ENCODE peak calls at places on chromosomes 4 and X, in eight cellular contexts. A is HCT116, M is endothelial cell of umbilical vein, Q is K562, I is SK-N-SH, P is HepG2, V is H1, H is GM12878. C is an unnamed sample. For H4K20me1, the result is how much of the 10 kb centered on the place peaks cover.

GRCh38 chrX:136666088-136666487 is 18.1 kb downstream of the CD40LG start:
- DNase-seq in A (no peak), M (no peak), Q (no peak), I (no peak), P (no peak), V (no peak), H (no peak), C (no peak)

GRCh38 chrX:69386681-69387080 is 117.4 kb upstream of the NALF2 start:
- DNase-seq in A (no peak), M (no peak), Q (no peak), I (no peak), P (no peak), V (no peak), H (no peak), C (no peak)

GRCh38 chr4:74962584-74962983 is 29.7 kb downstream of the PARM1 start:
- DNase-seq in A (no peak), M (no peak), Q (no peak), I (no peak), P (no peak), V (no peak), H (no peak), C (no peak)

GRCh38 chr4:181670506-181670905 is 572.7 kb upstream of the TENM3 start:
- DNase-seq in A (no peak), M (no peak), Q (no peak), I (no peak), P (no peak), V (no peak), H (no peak), C (no peak)

GRCh38 chrX:150489359-150490015 is 78.9 kb upstream of the MTM1 start:
- DNase-seq in A (no peak), M (no peak), Q (no peak), I (no peak), P (no peak), V (no peak), H (no peak), C (peak)

GRCh38 chr4:98657531-98658286 is 702 bp downstream of the TSPAN5 start:
- DNase-seq in A (no peak), M (peak), Q (no peak), I (peak), P (no peak), V (no peak), H (no peak), C (peak)

GRCh38 chrX:101958139-101958538 is 26.3 kb upstream of the ZMAT1 start:
- DNase-seq in A (no peak), M (no peak), Q (no peak), I (no peak), P (no peak), V (no peak), H (no peak), C (no peak)

GRCh38 chr4:86233681-86234080 is 126.2 kb downstream of the MAPK10 start:
- DNase-seq in A (no peak), M (no peak), Q (no peak), I (no peak), P (no peak), V (no peak), H (no peak), C (no peak)

GRCh38 chrX:28625223-28625622 is 38.0 kb downstream of the IL1RAPL1 start:
- DNase-seq in A (no peak), M (no peak), Q (no peak), I (no peak), P (no peak), V (peak), H (no peak), C (peak)

GRCh38 chr4:16890651-16891050 is 7.8 kb downstream of the LDB2 start:
- DNase-seq in A (no peak), M (no peak), Q (no peak), I (no peak), P (no peak), V (no peak), H (no peak), C (peak)

GRCh38 chrX:53456254-53456653 is 22.1 kb upstream of the HSD17B10 start:
- DNase-seq in A (no peak), M (no peak), Q (no peak), I (no peak), P (no peak), V (no peak), H (no peak), C (no peak)

GRCh38 chr4:13535118-13535517 is 9.2 kb downstream of the NKX3-2 start:
- DNase-seq in A (no peak), M (no peak), Q (no peak), I (peak), P (no peak), V (no peak), H (no peak), C (peak)

GRCh38 chr4:139603576-139604387 is 47.8 kb upstream of the SETD7 start:
- DNase-seq in A (peak), M (peak), Q (peak), I (peak), P (peak), V (no peak), H (peak), C (peak)

GRCh38 chr4:116055857-116056827 is 942.7 kb upstream of the NDST4 start:
- DNase-seq in A (peak), M (peak), Q (no peak), I (peak), P (no peak), V (no peak), H (no peak), C (peak)

GRCh38 chrX:119189586-119189985 is 46.5 kb upstream of the PGRMC1 start:
- DNase-seq in A (no peak), M (no peak), Q (no peak), I (no peak), P (no peak), V (no peak), H (no peak), C (no peak)

GRCh38 chrX:68801737-68802290 is 27.0 kb upstream of the EFNB1 start:
- DNase-seq in A (no peak), M (no peak), Q (no peak), I (no peak), P (no peak), V (no peak), H (no peak), C (no peak)

GRCh38 chrX:2538016-2538415 is 37.2 kb upstream of the DHRSX start:
- DNase-seq in A (no peak), M (no peak), Q (no peak), I (no peak), P (no peak), V (no peak), H (no peak), C (no peak)

GRCh38 chr4:74364649-74365491 is at the start of gene EREG:
- DNase-seq in A (peak), M (peak), Q (peak), I (peak), P (no peak), V (peak), H (no peak), C (peak)

GRCh38 chrX:20519077-20519617 is 252.4 kb upstream of the RPS6KA3 start:
- DNase-seq in A (no peak), M (no peak), Q (no peak), I (no peak), P (no peak), V (no peak), H (no peak), C (no peak)

GRCh38 chr4:16226816-16227461 is 668 bp upstream of the TAPT1 start:
- DNase-seq in A (no peak), M (peak), Q (peak), I (peak), P (peak), V (no peak), H (no peak), C (peak)

GRCh38 chrX:44904542-44905115 is 31.6 kb downstream of the KDM6A start:
- DNase-seq in A (no peak), M (no peak), Q (no peak), I (no peak), P (no peak), V (no peak), H (no peak), C (peak)

GRCh38 chrX:126820700-126821420 is 1.3 kb downstream of the PRR32 start:
- DNase-seq in A (no peak), M (no peak), Q (no peak), I (no peak), P (no peak), V (peak), H (no peak), C (peak)

GRCh38 chr4:6372649-6373525 is 99.5 kb downstream of the PPP2R2C start:
- DNase-seq in A (peak), M (peak), Q (peak), I (peak), P (peak), V (no peak), H (peak), C (peak)

GRCh38 chrX:153820601-153821000 is 9.7 kb downstream of the PDZD4 start:
- DNase-seq in A (no peak), M (no peak), Q (no peak), I (peak), P (no peak), V (no peak), H (no peak), C (no peak)

GRCh38 chr4:121139533-121140222 is 24.4 kb downstream of the TNIP3 start:
- DNase-seq in A (no peak), M (peak), Q (no peak), I (no peak), P (no peak), V (no peak), H (peak), C (no peak)

GRCh38 chr4:175035907-175036306 is 117.7 kb downstream of the ADAM29 start:
- DNase-seq in A (no peak), M (no peak), Q (no peak), I (no peak), P (no peak), V (no peak), H (peak), C (no peak)

GRCh38 chr4:103996059-103996458 is 276.3 kb upstream of the TACR3 start:
- DNase-seq in A (peak), M (no peak), Q (no peak), I (no peak), P (no peak), V (no peak), H (no peak), C (peak)

GRCh38 chr4:151418385-151418784 is 9.4 kb downstream of the FHIP1A start:
- DNase-seq in A (peak), M (peak), Q (no peak), I (no peak), P (peak), V (no peak), H (no peak), C (no peak)

GRCh38 chr4:41613362-41613761 is 75.4 kb downstream of the LIMCH1 start:
- DNase-seq in A (no peak), M (no peak), Q (no peak), I (no peak), P (no peak), V (no peak), H (no peak), C (peak)

GRCh38 chr4:149788286-149788685 is 27.4 kb downstream of the IQCM start:
- DNase-seq in A (no peak), M (no peak), Q (no peak), I (no peak), P (no peak), V (no peak), H (no peak), C (no peak)

GRCh38 chrX:12997898-12998687 is 23.2 kb downstream of the TMSB4X start:
- DNase-seq in A (no peak), M (peak), Q (no peak), I (no peak), P (no peak), V (no peak), H (no peak), C (no peak)

GRCh38 chr4:30720021-30720655 is at the start of gene PCDH7:
- DNase-seq in A (no peak), M (peak), Q (no peak), I (peak), P (no peak), V (no peak), H (no peak), C (peak)

GRCh38 chrX:12007881-12008280 is 130.4 kb upstream of the FRMPD4 start:
- DNase-seq in A (peak), M (peak), Q (no peak), I (no peak), P (no peak), V (no peak), H (no peak), C (no peak)

GRCh38 chr4:139085141-139085540 is 69.6 kb downstream of the NOCT start:
- DNase-seq in A (no peak), M (peak), Q (no peak), I (no peak), P (peak), V (no peak), H (no peak), C (no peak)

GRCh38 chr4:142550955-142551354 is 295.1 kb downstream of the INPP4B start:
- DNase-seq in A (peak), M (no peak), Q (no peak), I (no peak), P (no peak), V (no peak), H (no peak), C (no peak)

GRCh38 chrX:69031181-69031580 is 134.1 kb downstream of the PJA1 start:
- DNase-seq in A (peak), M (peak), Q (no peak), I (peak), P (peak), V (no peak), H (no peak), C (peak)

GRCh38 chr4:112706840-112707207 is 69.9 kb downstream of the LARP7 start:
- DNase-seq in A (no peak), M (no peak), Q (no peak), I (no peak), P (no peak), V (no peak), H (no peak), C (no peak)

GRCh38 chr4:113355550-113356371 is 306.3 kb downstream of the ANK2 start:
- DNase-seq in A (peak), M (peak), Q (no peak), I (no peak), P (no peak), V (no peak), H (peak), C (no peak)

DNA sequence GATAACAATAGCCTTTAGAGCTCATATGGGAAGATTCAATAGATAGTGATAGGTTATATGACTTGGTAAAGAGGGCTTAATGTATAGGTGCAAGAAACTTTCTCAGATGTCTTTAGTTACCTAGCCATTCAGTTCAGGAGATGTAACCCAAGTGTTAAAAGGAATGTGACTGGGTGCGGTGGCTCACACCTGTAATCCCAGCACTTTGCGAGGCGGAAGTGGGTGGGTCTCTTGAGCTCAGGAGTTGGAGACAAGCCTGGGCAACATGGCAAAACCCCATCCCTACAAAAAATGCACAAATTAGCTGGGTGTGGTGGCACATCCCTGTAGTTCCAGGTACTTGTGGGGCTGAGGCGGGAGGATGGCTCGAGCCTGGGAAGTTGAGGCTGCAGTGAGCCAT is 7.9 kb downstream of the TET2 start:
- DNase-seq in A (no peak), M (no peak), Q (no peak), I (no peak), P (no peak), V (no peak), H (no peak), C (peak)
- TF ChIP-seq POLR2AphosphoS5 in A (no peak), M (no peak), Q (no peak), I (no peak), P (no peak), V (no peak), H (no peak), C (no peak)

GRCh38 chr4:111187108-111187507 is 564.2 kb upstream of the PITX2 start:
- DNase-seq in A (no peak), M (no peak), Q (no peak), I (no peak), P (no peak), V (no peak), H (no peak), C (no peak)
- H4K20me1 ChIP-seq in A (under half), M (under half), Q (under half), I (under half), P (under half), V (under half), H (under half), C (under half)

GRCh38 chr4:158346576-158346975 is 136.3 kb downstream of the TMEM144 start:
- DNase-seq in A (no peak), M (no peak), Q (no peak), I (no peak), P (no peak), V (no peak), H (no peak), C (no peak)
- TF ChIP-seq POLR2AphosphoS5 in A (no peak), M (no peak), Q (no peak), I (no peak), P (no peak), V (no peak), H (no peak), C (no peak)

GRCh38 chrX:1535241-1536041 is 1.5 kb downstream of the P2RY8 start:
- DNase-seq in A (no peak), M (no peak), Q (no peak), I (no peak), P (no peak), V (no peak), H (peak), C (no peak)

GRCh38 chrX:1529756-1530155 is 7.2 kb downstream of the P2RY8 start:
- DNase-seq in A (no peak), M (no peak), Q (no peak), I (no peak), P (no peak), V (no peak), H (no peak), C (no peak)

GRCh38 chrX:1531106-1531890 is 5.7 kb downstream of the P2RY8 start:
- DNase-seq in A (no peak), M (no peak), Q (no peak), I (no peak), P (no peak), V (no peak), H (no peak), C (no peak)

GRCh38 chrX:1534321-1535168 is 2.4 kb downstream of the P2RY8 start:
- DNase-seq in A (no peak), M (no peak), Q (peak), I (no peak), P (no peak), V (no peak), H (no peak), C (peak)

GRCh38 chrX:1533083-1533482 is 3.9 kb downstream of the P2RY8 start:
- DNase-seq in A (no peak), M (no peak), Q (no peak), I (no peak), P (no peak), V (no peak), H (no peak), C (no peak)
- H4K20me1 ChIP-seq in A (under half), M (under half), Q (under half), I (under half), P (under half), V (under half), H (under half), C (under half)

DNA sequence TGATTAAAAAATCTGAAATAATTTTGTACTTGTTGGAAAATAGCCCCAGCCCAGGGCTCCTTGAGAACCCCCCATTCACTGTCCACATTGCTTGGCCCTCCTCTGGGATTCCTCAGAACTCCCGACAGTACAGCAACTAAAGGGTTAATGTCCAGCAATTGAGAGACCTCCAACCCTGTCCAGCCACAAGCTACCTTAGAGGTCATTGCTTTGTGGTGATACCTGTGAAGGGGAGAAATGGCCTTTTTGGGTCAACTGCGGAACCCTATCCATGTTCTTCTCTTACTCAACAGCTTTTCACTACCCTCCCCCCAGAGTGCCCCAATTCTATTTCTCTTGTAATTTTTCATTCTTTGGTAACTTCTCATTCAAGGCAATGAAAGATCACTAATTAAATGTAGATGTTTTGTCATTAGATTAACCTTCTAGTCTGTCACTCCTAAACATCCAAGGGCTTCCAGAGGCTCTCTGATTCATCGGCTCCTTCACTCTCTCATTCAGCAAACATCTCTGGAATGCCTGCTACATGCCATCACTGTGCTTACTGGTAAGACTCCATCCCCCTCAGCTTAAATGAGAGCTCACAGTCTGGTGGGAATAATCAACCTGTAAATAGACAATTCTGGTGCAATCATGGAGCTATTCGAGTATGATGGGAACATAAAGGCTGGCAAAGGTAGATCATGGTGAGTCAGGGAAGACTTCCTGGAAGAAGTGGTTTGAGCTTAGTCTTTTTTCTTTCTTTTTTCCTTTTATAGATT is 241.4 kb upstream of the PGRMC2 start:
- DNase-seq in A (peak), M (peak), Q (no peak), I (no peak), P (peak), V (peak), H (no peak), C (peak)
- TF ChIP-seq POLR2AphosphoS5 in A (no peak), M (peak), Q (no peak), I (peak), P (no peak), V (no peak), H (no peak), C (no peak)

GRCh38 chr4:109434793-109435080 is 1.1 kb downstream of the SEC24B start:
- DNase-seq in A (no peak), M (no peak), Q (no peak), I (no peak), P (no peak), V (no peak), H (no peak), C (no peak)
- H4K20me1 ChIP-seq in A (under half), M (under half), Q (under half), I (half or more), P (under half), V (under half), H (under half), C (under half)

GRCh38 chr4:52051615-52052474 is 741 bp downstream of the SPATA18 start:
- DNase-seq in A (no peak), M (peak), Q (no peak), I (peak), P (peak), V (peak), H (no peak), C (peak)
- TF ChIP-seq POLR2AphosphoS5 in A (no peak), M (no peak), Q (no peak), I (no peak), P (peak), V (peak), H (no peak), C (peak)

DNA sequence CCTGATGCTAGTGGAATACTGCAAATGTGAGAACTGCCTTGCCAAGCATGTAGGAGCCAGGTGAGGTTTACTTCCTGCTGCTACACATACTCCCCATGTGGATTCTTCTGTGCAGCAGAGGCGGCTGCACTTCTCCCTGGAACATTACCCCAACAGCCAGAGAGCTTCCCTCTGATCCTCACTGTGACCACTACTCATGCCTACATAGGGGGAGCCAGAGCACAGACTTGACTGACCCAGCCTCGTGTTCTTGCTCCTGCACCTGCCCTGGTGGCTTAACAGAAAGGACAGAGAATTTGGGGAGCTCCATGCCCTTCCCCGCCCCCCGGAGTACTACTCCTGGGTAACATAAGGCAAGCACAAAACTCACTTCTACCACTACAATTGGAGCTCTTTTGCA is 38.4 kb downstream of the UGT2A2 start:
- DNase-seq in A (no peak), M (no peak), Q (no peak), I (no peak), P (no peak), V (peak), H (no peak), C (peak)
- H4K20me1 ChIP-seq in A (under half), M (under half), Q (under half), I (under half), P (under half), V (under half), H (under half), C (under half)

GRCh38 chr4:184994010-184994622 is 24.2 kb upstream of the HELT start:
- DNase-seq in A (no peak), M (no peak), Q (no peak), I (no peak), P (no peak), V (no peak), H (no peak), C (no peak)
- TF ChIP-seq POLR2AphosphoS5 in A (no peak), M (no peak), Q (no peak), I (no peak), P (no peak), V (no peak), H (no peak), C (no peak)

GRCh38 chr4:184819786-184820185 is 6.0 kb downstream of the ACSL1 start:
- DNase-seq in A (no peak), M (no peak), Q (no peak), I (no peak), P (peak), V (no peak), H (no peak), C (no peak)

GRCh38 chr4:184818216-184818564 is 7.6 kb downstream of the ACSL1 start:
- DNase-seq in A (no peak), M (no peak), Q (no peak), I (no peak), P (no peak), V (no peak), H (peak), C (no peak)

GRCh38 chr4:184816962-184817361 is 8.8 kb downstream of the ACSL1 start:
- DNase-seq in A (no peak), M (no peak), Q (no peak), I (no peak), P (no peak), V (no peak), H (no peak), C (no peak)

GRCh38 chr4:184815046-184815877 is 10.5 kb downstream of the ACSL1 start:
- DNase-seq in A (peak), M (peak), Q (peak), I (peak), P (peak), V (no peak), H (peak), C (no peak)

GRCh38 chr4:184817494-184818215 is 8.1 kb downstream of the ACSL1 start:
- DNase-seq in A (no peak), M (no peak), Q (no peak), I (no peak), P (no peak), V (no peak), H (no peak), C (no peak)
- H4K20me1 ChIP-seq in A (under half), M (under half), Q (under half), I (under half), P (under half), V (under half), H (under half), C (under half)